ENCODE peak calls at places on chromosomes 3 and 15, in seven cellular contexts. G is NCI-H1436, B is amygdala, I is HS-27A, W is Kasumi-1, M is stomach, R is hypothalamus. T is an unnamed sample.

GRCh38 chr3:137767146-137768020 is 3.3 kb downstream of the SOX14 start:
- DNase-seq in G (no peak), B (no peak), I (no peak), W (no peak), M (no peak), R (no peak), T (no peak)

GRCh38 chr15:70315431-70315830 is 217.7 kb upstream of the TLE3 start:
- DNase-seq in G (no peak), B (no peak), I (no peak), W (no peak), M (no peak), R (no peak), T (no peak)

GRCh38 chr3:141940204-141940776 is 63.8 kb downstream of the ATP1B3 start:
- DNase-seq in G (peak), B (peak), I (peak), W (no peak), M (no peak), R (peak), T (peak)

GRCh38 chr3:851098-851790 is 241.6 kb upstream of the CNTN6 start:
- DNase-seq in G (no peak), B (no peak), I (no peak), W (no peak), M (no peak), R (no peak), T (no peak)

GRCh38 chr3:16094644-16095272 is 79.7 kb upstream of the GALNT15 start:
- DNase-seq in G (no peak), B (no peak), I (no peak), W (no peak), M (no peak), R (no peak), T (no peak)

GRCh38 chr15:56989411-56989924 is 71.0 kb downstream of the TCF12 start:
- DNase-seq in G (no peak), B (no peak), I (no peak), W (no peak), M (no peak), R (no peak), T (no peak)

GRCh38 chr3:122916580-122916979 is 111.0 kb downstream of the SEMA5B start:
- DNase-seq in G (no peak), B (no peak), I (no peak), W (no peak), M (no peak), R (no peak), T (no peak)

GRCh38 chr15:87591042-87591441 is 665.5 kb downstream of the NTRK3 start:
- DNase-seq in G (no peak), B (no peak), I (no peak), W (no peak), M (no peak), R (no peak), T (no peak)

GRCh38 chr15:22989576-22990477 is 9.7 kb upstream of the CYFIP1 start:
- DNase-seq in G (no peak), B (no peak), I (no peak), W (no peak), M (peak), R (no peak), T (no peak)

GRCh38 chr15:58947179-58947578 is 13.7 kb upstream of the SLTM start:
- DNase-seq in G (no peak), B (no peak), I (no peak), W (peak), M (no peak), R (no peak), T (no peak)

GRCh38 chr3:48695113-48695753 is 9.5 kb upstream of the NCKIPSD start:
- DNase-seq in G (no peak), B (peak), I (no peak), W (no peak), M (peak), R (peak), T (no peak)

GRCh38 chr3:102673271-102674115 is 238.7 kb downstream of the ZPLD1 start:
- DNase-seq in G (peak), B (peak), I (peak), W (peak), M (peak), R (peak), T (peak)

GRCh38 chr3:193488741-193489140 is 66.0 kb downstream of the ATP13A4 start:
- DNase-seq in G (no peak), B (no peak), I (no peak), W (no peak), M (no peak), R (no peak), T (no peak)

GRCh38 chr15:65655026-65655425 is 33.3 kb downstream of the SLC24A1 start:
- DNase-seq in G (no peak), B (no peak), I (peak), W (no peak), M (no peak), R (no peak), T (no peak)

GRCh38 chr3:42224658-42225421 is 41.1 kb downstream of the CCK start:
- DNase-seq in G (no peak), B (no peak), I (no peak), W (no peak), M (no peak), R (no peak), T (no peak)

GRCh38 chr15:61640751-61641150 is 411.6 kb upstream of the RORA start:
- DNase-seq in G (no peak), B (no peak), I (no peak), W (no peak), M (no peak), R (no peak), T (no peak)

GRCh38 chr15:59116141-59116540 is 11.2 kb downstream of the CCNB2 start:
- DNase-seq in G (no peak), B (no peak), I (no peak), W (no peak), M (no peak), R (no peak), T (no peak)

GRCh38 chr15:70617911-70618287 is 145.5 kb downstream of the UACA start:
- DNase-seq in G (no peak), B (no peak), I (no peak), W (no peak), M (no peak), R (no peak), T (no peak)

GRCh38 chr3:80994085-80994665 is 767.3 kb downstream of the GBE1 start:
- DNase-seq in G (no peak), B (no peak), I (no peak), W (no peak), M (no peak), R (no peak), T (no peak)

GRCh38 chr3:141769171-141769894 is 6.1 kb downstream of the GRK7 start:
- DNase-seq in G (no peak), B (no peak), I (no peak), W (no peak), M (no peak), R (no peak), T (no peak)

GRCh38 chr15:31031471-31032064 is 40.1 kb upstream of the MTMR10 start:
- DNase-seq in G (no peak), B (no peak), I (no peak), W (no peak), M (no peak), R (no peak), T (no peak)

GRCh38 chr15:100150906-100151305 is 190.9 kb downstream of the ADAMTS17 start:
- DNase-seq in G (no peak), B (no peak), I (no peak), W (no peak), M (no peak), R (no peak), T (no peak)

GRCh38 chr15:74593122-74593521 is 22.5 kb upstream of the CLK3 start:
- DNase-seq in G (no peak), B (no peak), I (no peak), W (no peak), M (no peak), R (no peak), T (no peak)

GRCh38 chr3:130894130-130894872 is 417 bp downstream of the ATP2C1 start:
- DNase-seq in G (peak), B (peak), I (no peak), W (peak), M (peak), R (peak), T (peak)

GRCh38 chr15:63599401-63600000 is 2.3 kb downstream of the FBXL22 start:
- DNase-seq in G (no peak), B (peak), I (no peak), W (peak), M (peak), R (peak), T (peak)

T was measured in KBM-7.